ENCODE peak calls at places on chromosomes 13 and 19, in ten cellular contexts. X is brain microvascular endothelial cell; V is Panc1; W is aorta; N is endothelial cell of umbilical vein; K is heart right ventricle; M is MM.1S; S is CD8-positive, alpha-beta T cell; J is esophagus squamous epithelium; A is GM23338. F is an unnamed sample.

GRCh38 chr19:7500811-7501450 is 12.1 kb upstream of the PEX11G start:
- DNase-seq in X (peak; percentile 39), A (peak; percentile 96), W (no peak), J (no peak), N (peak; percentile 47), K (no peak), S (no peak), V (no peak), M (no peak), F (peak; percentile 59)

GRCh38 chr19:6510618-6511017 is 8.5 kb upstream of the TUBB4A start:
- DNase-seq in W (no peak), J (no peak), N (no peak), M (no peak), A (no peak), V (no peak), K (no peak), S (no peak), X (no peak), F (no peak)

GRCh38 chr19:48698046-48698445 is 2.3 kb downstream of the FUT2 start:
- DNase-seq in V (no peak), W (no peak), A (no peak), S (no peak), N (peak; percentile 60), M (no peak), K (no peak), X (peak; percentile 53), J (no peak), F (no peak)

GRCh38 chr19:5166262-5166661 is 174.3 kb downstream of the PTPRS start:
- DNase-seq in N (no peak), V (no peak), J (no peak), S (no peak), M (no peak), K (no peak), A (no peak), X (peak; percentile 65), W (no peak), F (no peak)

GRCh38 chr19:10566658-10567410 is 1.0 kb upstream of the KRI1 start:
- DNase-seq in J (no peak), K (no peak), W (peak; percentile 64), A (no peak), X (no peak), V (no peak), S (peak; percentile 77), M (peak; percentile 22), N (no peak), F (no peak)

GRCh38 chr13:23323946-23324709 is 109.4 kb downstream of the SACS start:
- DNase-seq in N (peak; percentile 41), V (no peak), S (no peak), M (no peak), A (peak; percentile 30), W (no peak), J (no peak), K (no peak), X (no peak), F (no peak)

GRCh38 chr19:29501816-29502580 is 23.8 kb upstream of the VSTM2B start:
- DNase-seq in S (no peak), W (peak; percentile 16), X (no peak), K (no peak), N (no peak), V (no peak), J (no peak), A (no peak), M (no peak), F (peak; percentile 20)

GRCh38 chr19:28508666-28509065 is 704.3 kb downstream of the UQCRFS1 start:
- DNase-seq in N (no peak), X (no peak), A (no peak), W (no peak), S (no peak), M (no peak), J (no peak), K (no peak), V (no peak), F (no peak)

GRCh38 chr13:71522976-71523517 is 344.0 kb downstream of the DACH1 start:
- DNase-seq in A (no peak), V (no peak), J (no peak), K (no peak), M (no peak), N (no peak), W (no peak), S (no peak), X (no peak), F (no peak)

GRCh38 chr13:49980266-49980665 is 16.6 kb upstream of the TRIM13 start:
- DNase-seq in V (no peak), N (no peak), M (no peak), J (no peak), S (no peak), A (no peak), W (no peak), K (no peak), X (no peak), F (no peak)
- H3K27ac ChIP-seq in V (no peak overlapping the region), N (no peak overlapping the region), M (no peak overlapping the region), J (no peak overlapping the region), S (no peak overlapping the region), A (no peak overlapping the region), W (no peak overlapping the region), K (no peak overlapping the region), X (no peak overlapping the region), F (no peak overlapping the region)

DNA sequence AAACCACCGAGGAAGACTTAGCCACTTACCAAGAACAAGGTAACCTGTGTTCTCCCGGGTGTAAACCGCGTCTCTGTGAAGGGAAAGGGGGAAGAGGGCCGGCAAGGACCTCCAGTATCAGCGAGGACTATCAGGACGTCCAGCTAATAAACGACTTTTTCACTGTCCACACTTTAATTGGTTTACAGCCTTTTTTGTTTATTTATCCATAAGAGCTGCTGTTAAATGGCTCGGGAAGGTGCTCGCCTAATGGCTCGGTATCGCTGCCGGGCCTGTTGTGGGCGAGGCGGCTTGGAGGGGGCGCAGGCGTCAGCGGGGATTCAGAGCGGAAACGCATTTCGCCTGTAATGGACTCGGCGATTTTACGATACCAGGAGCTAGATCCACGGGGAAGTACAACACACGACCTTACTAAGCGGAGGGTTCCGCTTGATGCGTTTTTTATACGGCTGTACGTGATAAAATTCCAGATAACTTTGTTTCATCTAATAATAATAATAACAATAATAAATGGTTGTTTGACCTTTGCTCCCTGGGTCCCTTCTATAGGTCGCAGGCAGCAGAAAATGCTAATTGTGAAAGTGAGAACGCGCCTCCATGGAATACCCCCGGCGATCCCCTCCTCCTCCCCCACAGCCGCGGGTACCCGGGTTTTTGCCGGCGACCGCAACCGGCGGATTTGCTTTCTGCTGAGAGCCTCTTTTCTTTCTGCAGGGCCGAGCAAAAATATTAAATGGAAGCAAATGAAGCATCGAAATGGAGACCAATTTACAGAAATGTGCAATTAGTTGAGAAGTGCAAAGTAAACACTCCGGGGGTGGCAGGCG is 2.5 kb upstream of the PDX1 start:
- DNase-seq in A (peak; percentile 67), S (no peak), N (no peak), M (no peak), J (no peak), X (no peak), V (no peak), W (no peak), K (no peak), F (no peak)
- H3K27me3 ChIP-seq in A (peaks cover 100% of the 10 kb centered on the region), S (peaks cover 30% of the 10 kb centered on the region), N (peaks cover 66% of the 10 kb centered on the region), M (peaks cover 16% of the 10 kb centered on the region), J (peaks cover 49% of the 10 kb centered on the region), X (peaks cover 72% of the 10 kb centered on the region), V (no peaks in the 10 kb centered on the region), W (peaks cover 2% of the 10 kb centered on the region), K (peaks cover 100% of the 10 kb centered on the region), F (peaks cover 100% of the 10 kb centered on the region)

GRCh38 chr13:98143157-98143553 is 261 bp downstream of the FARP1 start:
- DNase-seq in A (no peak), N (no peak), S (no peak), K (peak; percentile 38), W (peak; percentile 57), J (no peak), X (no peak), M (no peak), V (no peak), F (peak; percentile 71)

GRCh38 chr13:98142427-98143156 is at the start of gene FARP1:
- DNase-seq in S (no peak), N (peak; percentile 55), J (no peak), X (no peak), M (peak; percentile 84), W (peak; percentile 80), A (peak; percentile 89), K (peak; percentile 73), V (no peak), F (peak; percentile 83)

GRCh38 chr13:98144501-98145350 is 1.8 kb downstream of the FARP1 start:
- DNase-seq in M (no peak), K (no peak), J (no peak), A (peak; percentile 78), V (no peak), S (no peak), N (peak; percentile 39), X (no peak), W (no peak), F (peak; percentile 50)

GRCh38 chr13:98141938-98142426 is 912 bp upstream of the FARP1 start:
- DNase-seq in W (peak; percentile 60), X (no peak), V (no peak), J (no peak), N (no peak), S (no peak), A (peak; percentile 66), M (no peak), K (peak; percentile 25), F (peak; percentile 58)

DNA sequence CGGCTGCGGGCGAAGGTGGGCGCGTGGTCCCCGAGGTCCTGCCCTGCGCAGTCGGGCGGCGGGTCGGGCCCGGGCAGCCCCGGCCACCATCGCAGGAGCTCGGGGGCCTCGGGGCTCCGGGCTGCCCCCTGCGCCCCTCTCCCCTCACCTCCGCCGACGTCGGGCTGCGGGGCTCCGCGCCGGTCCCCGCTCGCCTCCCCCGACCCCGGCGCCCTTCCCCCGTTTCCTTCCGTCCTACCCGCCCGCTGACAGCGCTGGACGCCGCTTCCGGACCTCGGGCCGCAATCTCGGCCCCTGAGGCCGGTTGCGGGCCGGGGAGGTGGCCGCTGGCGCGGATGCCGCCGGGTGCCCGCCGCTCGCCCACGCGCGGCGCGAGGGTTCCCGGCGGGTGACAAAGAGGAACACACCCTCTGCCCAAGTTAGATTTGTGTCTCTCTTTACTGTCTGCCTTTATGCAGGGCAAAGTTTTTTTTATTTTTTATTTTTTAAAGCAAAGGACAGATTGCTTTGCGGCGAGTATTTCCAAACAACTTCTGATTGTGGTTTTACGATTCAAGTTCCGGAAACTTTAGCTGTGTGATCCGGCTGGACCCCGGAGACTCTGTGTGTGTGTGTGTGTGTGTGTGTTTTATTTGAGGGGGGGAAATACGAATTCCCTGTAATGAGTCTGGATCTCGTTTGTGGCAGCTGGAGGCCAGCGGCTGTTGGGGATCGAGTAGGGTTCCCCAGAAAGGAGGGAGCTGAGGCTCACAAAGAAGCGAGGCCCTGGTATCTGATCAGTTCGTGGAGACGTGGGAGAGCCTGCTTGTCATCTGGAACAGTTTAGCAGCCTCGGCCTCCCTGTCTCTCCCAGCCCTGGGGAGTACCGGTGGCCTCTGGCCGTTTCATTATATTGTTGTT is 957 bp downstream of the FARP1 start:
- DNase-seq in S (no peak), W (no peak), A (peak; percentile 53), X (no peak), J (no peak), V (no peak), K (peak; percentile 17), M (peak; percentile 9), N (peak; percentile 35), F (peak; percentile 56)
- H3K27ac ChIP-seq in S (no peak overlapping the region), W (no peak overlapping the region), A (no peak overlapping the region), X (peak overlapping the region; percentile 27), J (peak overlapping the region; percentile 80), V (peak overlapping the region; percentile 84), K (peak overlapping the region; percentile 50), M (no peak overlapping the region), N (peak overlapping the region; percentile 30), F (peak overlapping the region; percentile 76)

DNA sequence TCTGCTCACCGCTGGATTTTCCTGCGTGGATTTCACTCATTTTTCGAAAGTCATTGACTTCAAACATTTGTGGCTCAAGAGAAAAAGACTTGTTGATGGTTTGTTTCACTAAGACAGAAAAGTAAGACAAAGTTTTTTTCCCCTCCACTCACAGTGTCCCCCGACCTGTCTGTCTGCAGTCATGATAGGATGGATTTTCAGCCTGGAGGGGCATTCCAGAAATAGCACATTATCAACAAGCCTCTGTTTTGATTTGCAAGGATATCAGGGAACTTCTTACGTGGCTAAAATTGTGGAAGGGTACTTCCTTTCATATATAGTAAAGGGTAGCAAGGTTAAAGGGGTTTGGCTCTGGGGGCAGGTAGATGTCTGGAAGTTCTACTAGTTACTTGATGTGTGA is 11.8 kb downstream of the SOX21 start:
- DNase-seq in S (no peak), K (no peak), W (no peak), M (no peak), N (no peak), V (no peak), A (no peak), X (no peak), J (no peak), F (no peak)
- H3K27me3 ChIP-seq in S (peaks cover 9% of the 10 kb centered on the region), K (peaks cover 98% of the 10 kb centered on the region), W (peaks cover 2% of the 10 kb centered on the region), M (no peaks in the 10 kb centered on the region), N (peaks cover 69% of the 10 kb centered on the region), V (no peaks in the 10 kb centered on the region), A (peaks cover 69% of the 10 kb centered on the region), X (peaks cover 78% of the 10 kb centered on the region), J (no peaks in the 10 kb centered on the region), F (peaks cover 74% of the 10 kb centered on the region)

F was measured in lower lobe of right lung.